ENCODE peak calls at places on chromosomes 11 and 22, in ten cellular contexts. C, Q, M, T, N, V, U, I, G and A are unnamed samples.

GRCh38 chr22:42799462-42800405 is 57.3 kb downstream of the ARFGAP3 start:
- DNase-seq in C (no peak), Q (no peak), M (no peak), T (peak; percentile 29), N (no peak), V (peak; percentile 5), U (no peak), I (no peak), G (no peak), A (no peak)

GRCh38 chr11:34476853-34477252 is 36.7 kb downstream of the ELF5 start:
- DNase-seq in C (no peak), Q (no peak), M (no peak), T (no peak), N (no peak), V (no peak), U (no peak), I (no peak), G (no peak), A (no peak)

GRCh38 chr11:8192016-8192895 is 23.4 kb upstream of the RIC3 start:
- DNase-seq in C (peak; percentile 74), Q (peak; percentile 56), M (no peak), T (peak; percentile 54), N (peak; percentile 89), V (peak; percentile 54), U (peak; percentile 63), I (peak; percentile 41), G (peak; percentile 72), A (peak; percentile 46)

GRCh38 chr11:1653541-1654387 is 24.2 kb downstream of the KRTAP5-5 start:
- DNase-seq in C (no peak), Q (no peak), M (no peak), T (no peak), N (no peak), V (no peak), U (no peak), I (no peak), G (no peak), A (no peak)

GRCh38 chr11:2934057-2934550 is 4.9 kb upstream of the PHLDA2 start:
- DNase-seq in C (no peak), Q (no peak), M (no peak), T (no peak), N (no peak), V (no peak), U (no peak), I (no peak), G (no peak), A (no peak)

GRCh38 chr11:93783362-93783761 is 720 bp upstream of the MED17 start:
- DNase-seq in C (no peak), Q (no peak), M (no peak), T (no peak), N (no peak), V (no peak), U (no peak), I (no peak), G (no peak), A (no peak)

GRCh38 chr11:2961080-2961479 is 31.0 kb downstream of the NAP1L4 start:
- DNase-seq in C (no peak), Q (no peak), M (no peak), T (no peak), N (no peak), V (no peak), U (no peak), I (no peak), G (no peak), A (no peak)

GRCh38 chr11:115528217-115528616 is 24.0 kb upstream of the CADM1 start:
- DNase-seq in C (no peak), Q (no peak), M (no peak), T (no peak), N (peak; percentile 33), V (no peak), U (no peak), I (no peak), G (no peak), A (peak; percentile 60)

GRCh38 chr11:134510641-134511040 is 98.6 kb upstream of the B3GAT1 start:
- DNase-seq in C (no peak), Q (no peak), M (no peak), T (no peak), N (no peak), V (no peak), U (no peak), I (no peak), G (no peak), A (no peak)

GRCh38 chr11:115201121-115201792 is 303.0 kb downstream of the CADM1 start:
- DNase-seq in C (no peak), Q (no peak), M (no peak), T (no peak), N (no peak), V (peak; percentile 44), U (peak; percentile 89), I (no peak), G (peak; percentile 87), A (no peak)

DNA sequence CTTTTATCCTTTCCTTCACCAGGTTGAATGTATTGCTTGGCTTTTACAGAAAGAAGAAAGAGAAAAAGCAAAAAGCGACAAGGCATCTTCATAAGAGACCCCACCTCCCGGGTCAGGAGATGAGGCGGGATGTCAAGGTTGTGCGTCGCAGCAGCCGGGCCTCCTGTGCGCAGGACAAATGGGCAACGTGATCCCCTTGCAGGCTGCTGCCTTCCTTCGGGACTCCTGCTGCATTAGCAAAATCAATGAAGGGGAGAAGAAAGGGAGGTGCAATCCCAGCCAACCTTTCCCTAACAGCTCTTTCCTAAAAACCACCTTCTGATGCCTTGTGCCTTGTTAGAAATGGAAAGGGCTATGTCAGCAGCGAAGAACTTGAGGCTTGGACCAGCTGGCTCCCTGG is 43.3 kb downstream of the GALNT18 start:
- DNase-seq in C (no peak), Q (no peak), M (no peak), T (no peak), N (peak; percentile 30), V (no peak), U (no peak), I (no peak), G (no peak), A (no peak)
- H3K27ac ChIP-seq in C (no peak overlapping the region), Q (no peak overlapping the region), M (no peak overlapping the region), T (no peak overlapping the region), N (no peak overlapping the region), V (no peak overlapping the region), U (no peak overlapping the region), I (no peak overlapping the region), G (no peak overlapping the region), A (peak overlapping the region; percentile 88)

GRCh38 chr22:17920145-17920605 is 104.2 kb downstream of the MICAL3 start:
- DNase-seq in C (peak; percentile 70), Q (peak; percentile 58), M (no peak), T (no peak), N (peak; percentile 59), V (peak; percentile 72), U (peak; percentile 62), I (no peak), G (peak; percentile 52), A (peak; percentile 76)
- TF ChIP-seq CTCF in C (no peak), Q (no peak), M (no peak), T (no peak), N (no peak), V (peak; percentile 22), U (peak; percentile 2), I (no peak), G (no peak), A (no peak)

DNA sequence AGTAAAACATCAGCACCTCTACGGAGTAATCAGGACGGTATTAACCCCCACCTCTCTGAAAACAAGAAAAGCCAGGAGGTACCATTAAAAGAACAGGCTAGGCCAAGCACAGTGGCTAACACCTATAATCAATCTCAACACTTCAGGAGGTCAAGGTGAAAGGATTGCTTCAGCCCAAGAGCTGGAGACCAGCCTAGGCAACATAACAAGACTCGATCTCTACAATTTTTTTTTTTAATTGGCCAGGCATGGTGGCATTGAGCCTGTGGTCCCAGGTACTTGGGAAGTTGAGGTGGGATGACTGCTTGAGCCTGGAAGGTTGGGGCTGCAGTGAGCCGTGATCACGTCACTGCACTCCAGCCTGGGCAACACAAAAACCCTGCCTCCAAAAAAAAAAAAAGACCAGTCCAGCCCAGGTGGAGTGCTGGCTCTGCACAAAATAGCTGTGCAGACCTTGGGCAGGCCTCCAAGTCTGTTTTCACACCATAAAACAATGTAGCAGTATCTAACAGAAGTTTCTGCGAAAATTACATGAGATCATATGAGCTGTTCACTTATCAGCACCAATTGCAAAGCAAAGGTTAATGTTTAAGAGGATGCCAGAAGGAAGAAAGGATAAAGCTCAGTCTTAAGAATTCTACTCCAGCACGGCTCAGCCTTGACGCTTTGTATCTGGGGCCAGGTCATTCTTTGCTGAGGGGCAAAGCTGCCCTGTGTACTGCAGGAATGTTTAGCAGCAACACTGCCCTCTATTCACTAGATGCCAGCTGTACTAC is 14.8 kb downstream of the CHKA start:
- DNase-seq in C (no peak), Q (no peak), M (no peak), T (no peak), N (no peak), V (peak; percentile 23), U (no peak), I (no peak), G (no peak), A (no peak)
- H3K27ac ChIP-seq in C (peak overlapping the region; percentile 70), Q (peak overlapping the region; percentile 40), M (no peak overlapping the region), T (no peak overlapping the region), N (peak overlapping the region; percentile 54), V (no peak overlapping the region), U (no peak overlapping the region), I (no peak overlapping the region), G (no peak overlapping the region), A (peak overlapping the region; percentile 55)

DNA sequence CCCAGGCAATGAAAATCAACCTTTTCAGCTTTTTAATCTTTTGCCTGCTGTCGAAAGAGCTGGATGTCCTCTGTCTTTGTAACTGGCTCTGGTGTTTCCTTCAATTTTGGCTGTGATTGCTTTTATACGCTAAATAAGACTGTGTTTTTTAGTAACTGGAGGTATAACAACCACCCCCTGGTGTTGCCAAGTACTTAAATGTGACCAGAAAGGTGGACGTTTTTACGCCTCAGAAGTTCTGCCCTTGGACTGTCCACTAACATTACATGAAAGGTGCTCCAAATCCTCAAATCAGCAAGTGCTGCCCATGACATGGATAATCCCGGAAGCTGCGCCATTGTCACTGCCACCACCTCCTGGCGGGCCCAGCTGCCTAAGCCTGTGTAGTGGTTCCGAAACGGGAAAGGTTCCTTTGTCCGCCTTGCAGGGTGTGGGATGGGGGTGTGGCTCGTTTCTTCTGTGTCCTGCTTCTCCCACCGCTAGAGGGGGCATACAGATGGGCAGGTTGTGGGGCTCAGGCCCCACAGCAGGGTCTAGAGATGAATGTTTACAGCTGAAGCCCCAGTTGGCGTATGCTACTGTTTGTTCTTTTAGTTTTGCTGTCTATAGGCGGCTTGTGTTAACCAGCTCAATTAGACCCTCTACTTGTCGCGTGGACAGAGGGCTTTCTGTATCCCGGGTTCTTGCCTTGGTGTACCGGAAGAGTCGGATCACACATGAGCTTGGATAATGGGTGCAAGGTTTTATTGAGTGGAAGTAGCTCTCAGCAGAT is 82.2 kb upstream of the SEPTIN5 start:
- DNase-seq in C (no peak), Q (no peak), M (no peak), T (peak; percentile 33), N (peak; percentile 78), V (no peak), U (peak; percentile 27), I (peak; percentile 55), G (peak; percentile 37), A (no peak)
- TF ChIP-seq CTCF in C (no peak), Q (no peak), M (no peak), T (peak; percentile 60), N (peak; percentile 69), V (peak; percentile 53), U (peak; percentile 58), I (peak; percentile 67), G (peak; percentile 41), A (peak; percentile 51)

DNA sequence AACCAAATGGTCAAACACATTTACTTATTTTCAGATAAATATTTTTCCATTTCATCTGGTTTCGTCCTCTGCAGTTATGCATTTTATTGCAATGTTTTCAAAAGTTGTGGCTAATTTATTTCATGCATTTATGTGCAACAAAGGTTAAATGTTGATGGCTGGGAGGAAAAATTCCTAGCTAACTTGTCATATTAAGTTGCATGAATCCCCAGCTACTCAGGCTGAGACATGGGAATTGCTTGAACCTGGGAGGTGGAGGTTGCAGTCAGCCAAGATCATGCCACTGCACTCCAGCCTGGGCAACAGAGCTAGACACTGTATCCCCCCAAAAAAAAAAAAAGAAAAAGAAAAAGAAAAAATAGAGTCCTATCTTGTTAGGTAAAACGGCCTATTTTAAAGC is 1862.4 kb upstream of the RAG2 start:
- DNase-seq in C (no peak), Q (no peak), M (no peak), T (no peak), N (no peak), V (peak; percentile 26), U (peak; percentile 3), I (no peak), G (peak; percentile 62), A (no peak)
- H3K27ac ChIP-seq in C (no peak overlapping the region), Q (no peak overlapping the region), M (no peak overlapping the region), T (no peak overlapping the region), N (no peak overlapping the region), V (no peak overlapping the region), U (no peak overlapping the region), I (no peak overlapping the region), G (no peak overlapping the region), A (peak overlapping the region; percentile 38)